ENCODE peak calls at places on chromosomes 3 and 15, in four cellular contexts. N is IMR-90, V is dorsolateral prefrontal cortex, J is adrenal gland. O is an unnamed sample. For H3K27me3, the result is how much of the 10 kb centered on the place peaks cover.

GRCh38 chr15:60362318-60363023 is 35.3 kb downstream of the ANXA2 start:
- DNase-seq in J (no peak), N (peak), V (no peak), O (no peak)

GRCh38 chr3:122767690-122768372 is 25.8 kb downstream of the HSPBAP1 start:
- DNase-seq in J (no peak), V (no peak), N (peak), O (no peak)

GRCh38 chr15:99993681-99994131 is 260.5 kb upstream of the LYSMD4 start:
- DNase-seq in V (no peak), N (no peak), J (no peak), O (no peak)

GRCh38 chr3:171266034-171266805 is 194.0 kb downstream of the TNIK start:
- DNase-seq in V (no peak), N (peak), J (no peak), O (no peak)

GRCh38 chr15:77607111-77607893 is 25.4 kb downstream of the LINGO1 start:
- DNase-seq in J (no peak), N (peak), V (no peak), O (no peak)

GRCh38 chr3:36418296-36418695 is 38.0 kb downstream of the STAC start:
- DNase-seq in V (no peak), J (no peak), N (no peak), O (no peak)

GRCh38 chr3:64319391-64319790 is 94.1 kb upstream of the PRICKLE2 start:
- DNase-seq in V (no peak), N (no peak), J (no peak), O (no peak)

GRCh38 chr15:99365232-99365631 is 114.0 kb downstream of the LRRC28 start:
- DNase-seq in J (no peak), V (no peak), N (no peak), O (no peak)

GRCh38 chr15:57591822-57592367 is at the start of gene MYZAP:
- DNase-seq in N (no peak), J (peak), V (no peak), O (peak)

GRCh38 chr15:57589276-57590073 is 2.2 kb upstream of the MYZAP start:
- DNase-seq in V (no peak), N (no peak), J (no peak), O (no peak)

GRCh38 chr15:57592426-57592825 is 722 bp downstream of the MYZAP start:
- DNase-seq in J (no peak), V (no peak), N (no peak), O (no peak)

GRCh38 chr15:57592836-57593420 is 1.2 kb downstream of the MYZAP start:
- DNase-seq in J (no peak), V (no peak), N (no peak), O (no peak)

DNA sequence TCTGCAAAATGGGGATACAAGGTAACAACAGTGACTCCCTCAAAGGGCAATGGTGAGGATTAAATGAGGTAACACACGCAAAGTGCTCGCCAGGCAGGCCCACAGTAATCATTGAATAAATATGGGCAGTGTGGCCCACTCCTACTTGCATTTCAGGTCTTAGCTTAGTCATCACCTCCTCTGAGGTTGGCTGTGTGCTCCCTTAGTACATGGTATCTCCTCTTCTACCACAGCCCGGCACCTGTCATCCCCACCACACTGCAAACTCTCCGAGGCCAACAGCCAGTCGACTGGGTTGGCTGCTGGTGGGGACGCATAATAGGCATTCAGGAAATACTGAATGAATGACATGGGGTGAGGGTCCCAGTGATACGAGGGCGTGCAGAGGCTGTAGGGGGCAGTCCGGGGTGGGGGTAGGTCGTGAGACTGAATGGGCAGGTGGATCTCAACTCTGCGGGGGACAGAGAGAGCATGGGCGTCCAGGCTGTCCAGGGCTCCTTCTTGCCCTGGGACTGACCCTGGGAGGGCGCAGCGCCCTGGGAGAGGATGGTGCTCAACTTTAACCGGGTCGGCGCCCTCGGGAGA is 375 bp upstream of the MYZAP start:
- DNase-seq in V (no peak), J (no peak), N (no peak), O (no peak)
- H3K27me3 ChIP-seq in V (under half), J (under half), N (under half), O (under half)

GRCh38 chr3:44339181-44339741 is 695 bp downstream of the TCAIM start:
- DNase-seq in V (no peak), N (no peak), J (no peak), O (no peak)
- H3K27ac ChIP-seq in V (peak), N (peak), J (no peak), O (peak)

GRCh38 chr3:141878812-141879211 is 2.4 kb downstream of the ATP1B3 start:
- DNase-seq in N (peak), J (no peak), V (no peak), O (no peak)
- H3K4me3 ChIP-seq in N (peak), J (no peak), V (peak), O (no peak)

GRCh38 chr3:140545756-140546155 is 132.1 kb upstream of the TRIM42 start:
- DNase-seq in J (no peak), N (no peak), V (no peak), O (no peak)

GRCh38 chr3:140546649-140547048 is 131.2 kb upstream of the TRIM42 start:
- DNase-seq in J (no peak), V (no peak), N (no peak), O (no peak)

GRCh38 chr3:140541975-140542653 is 135.8 kb upstream of the TRIM42 start:
- DNase-seq in V (no peak), J (no peak), N (no peak), O (no peak)

GRCh38 chr3:140540262-140540661 is 137.6 kb upstream of the TRIM42 start:
- DNase-seq in V (no peak), N (no peak), J (no peak), O (no peak)

DNA sequence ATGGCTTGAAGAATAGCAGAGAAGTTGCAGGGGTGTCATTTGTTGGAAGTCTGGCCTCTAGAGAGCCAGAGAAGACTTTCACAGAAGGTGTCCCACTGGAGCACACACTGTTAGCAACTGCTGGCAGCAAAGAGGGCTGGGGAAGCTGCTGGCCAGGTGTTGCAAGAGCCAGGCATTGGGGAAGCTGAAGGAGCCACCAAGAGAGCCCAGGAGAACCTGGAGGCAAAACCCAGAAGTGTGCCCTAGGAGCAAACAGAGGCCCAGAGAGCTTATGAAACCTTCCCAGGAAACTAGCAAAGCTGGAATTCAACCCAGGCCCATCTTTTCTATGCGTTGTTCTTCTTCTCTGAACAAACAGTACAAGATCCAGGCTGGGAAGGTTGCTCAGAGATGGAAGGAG is 132.7 kb upstream of the TRIM42 start:
- DNase-seq in J (no peak), V (no peak), N (no peak), O (no peak)
- H3K27me3 ChIP-seq in J (under half), V (under half), N (under half), O (under half)

DNA sequence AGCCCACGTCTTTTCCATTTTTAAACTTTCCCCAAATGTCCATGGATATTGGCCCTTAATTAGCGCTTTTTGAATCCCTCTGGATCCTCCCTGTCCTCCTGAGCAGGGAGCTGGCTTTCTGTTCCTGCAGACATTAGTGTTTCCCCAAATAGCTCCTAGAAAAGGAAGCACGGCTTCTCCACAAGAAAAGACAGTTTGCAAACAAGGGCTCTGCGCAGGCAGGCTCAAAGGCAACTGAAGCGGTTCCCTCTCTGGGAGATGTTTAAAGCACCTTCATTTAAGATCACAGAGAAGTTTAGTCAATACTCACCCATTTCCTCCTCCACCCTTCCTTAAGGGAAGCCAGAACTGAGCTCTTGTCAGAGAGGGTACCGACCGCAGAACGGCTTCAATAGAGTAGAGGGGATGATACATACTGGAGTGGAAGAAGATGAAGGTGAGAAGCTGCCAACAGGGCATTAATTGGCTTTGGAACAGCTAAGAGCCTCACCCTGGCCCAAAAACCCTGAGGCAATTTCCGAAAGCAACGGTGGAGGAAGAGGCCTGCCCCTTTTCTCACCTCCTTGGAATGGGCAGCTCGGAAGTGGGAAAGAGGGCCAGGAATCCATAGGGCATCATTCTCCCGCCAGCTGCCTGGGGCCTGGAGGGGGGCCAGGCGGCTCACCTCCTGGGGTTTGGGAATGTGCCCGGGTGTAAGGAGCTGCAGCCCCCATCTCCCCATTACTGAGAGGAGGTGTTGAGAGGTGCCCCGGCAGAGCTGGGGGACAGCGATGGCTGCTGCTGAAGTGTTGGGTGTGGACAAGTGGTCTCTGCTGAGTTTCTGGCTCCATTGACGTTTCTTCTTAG is 4.9 kb upstream of the EPHB3 start:
- DNase-seq in J (no peak), V (no peak), N (no peak), O (no peak)
- H3K27ac ChIP-seq in J (no peak), V (no peak), N (no peak), O (no peak)